ENCODE peak calls at places on chromosomes 6 and 20, in five cellular contexts. L is endodermal cell, S is Panc1, P is left lung, T is sigmoid colon. B is an unnamed sample. For H3K27me3, the result is how much of the 10 kb centered on the place peaks cover.

GRCh38 chr20:49620364-49621240 is 52.7 kb upstream of the PTGIS start:
- DNase-seq in T (no peak), L (no peak), S (no peak), P (no peak), B (peak)

GRCh38 chr6:159106627-159107241 is 61.9 kb upstream of the TAGAP start:
- DNase-seq in S (peak), T (no peak), L (peak), P (no peak), B (no peak)

GRCh38 chr6:159169557-159170332 is 545 bp downstream of the FNDC1 start:
- DNase-seq in S (no peak), P (peak), T (peak), L (peak), B (peak)

GRCh38 chr6:150537481-150537880 is 62.2 kb upstream of the PLEKHG1 start:
- DNase-seq in T (peak), P (no peak), L (no peak), S (no peak), B (no peak)

GRCh38 chr6:67717281-67717680 is 917.8 kb upstream of the ADGRB3 start:
- DNase-seq in S (no peak), L (no peak), P (no peak), T (no peak), B (no peak)

GRCh38 chr20:36908603-36909002 is 32.7 kb downstream of the TLDC2 start:
- DNase-seq in T (no peak), S (no peak), P (no peak), L (no peak), B (no peak)

GRCh38 chr6:158174514-158174913 is 6.4 kb downstream of the GTF2H5 start:
- DNase-seq in S (no peak), P (no peak), T (no peak), L (no peak), B (no peak)

GRCh38 chr6:5302995-5303622 is 41.8 kb downstream of the FARS2 start:
- DNase-seq in S (peak), L (peak), P (peak), T (no peak), B (no peak)

GRCh38 chr20:63969851-63970713 is at the start of gene ZNF512B:
- DNase-seq in T (peak), L (peak), P (peak), S (no peak), B (peak)

GRCh38 chr6:41073968-41074691 is 1.4 kb downstream of the NFYA start:
- DNase-seq in S (no peak), T (no peak), P (no peak), L (no peak), B (no peak)

GRCh38 chr6:121510568-121511177 is 75.2 kb downstream of the GJA1 start:
- DNase-seq in T (no peak), P (no peak), S (peak), L (no peak), B (no peak)

GRCh38 chr6:24520929-24521546 is 26.3 kb downstream of the ALDH5A1 start:
- DNase-seq in P (peak), S (peak), T (no peak), L (peak), B (no peak)

GRCh38 chr6:16437984-16438383 is 199.6 kb downstream of the GMPR start:
- DNase-seq in S (no peak), L (no peak), P (no peak), T (no peak), B (no peak)

GRCh38 chr6:811806-812205 is 118.9 kb upstream of the EXOC2 start:
- DNase-seq in T (no peak), L (no peak), S (no peak), P (no peak), B (no peak)

GRCh38 chr6:28337103-28337520 is 1.2 kb upstream of the ZSCAN31 start:
- DNase-seq in P (no peak), T (no peak), L (no peak), S (no peak), B (no peak)

GRCh38 chr6:41966214-41966920 is 24.8 kb upstream of the CCND3 start:
- DNase-seq in P (no peak), T (peak), L (no peak), S (no peak), B (no peak)

GRCh38 chr6:74598473-74599393 is 607.1 kb downstream of the COL12A1 start:
- DNase-seq in L (no peak), T (no peak), P (no peak), S (peak), B (no peak)

GRCh38 chr6:36598739-36599318 is 4.7 kb downstream of the SRSF3 start:
- DNase-seq in T (peak), L (no peak), S (no peak), P (no peak), B (no peak)

GRCh38 chr20:24314053-24314452 is 155.4 kb upstream of the SYNDIG1 start:
- DNase-seq in L (no peak), S (no peak), P (no peak), T (no peak), B (no peak)

GRCh38 chr6:89527634-89528033 is 94.7 kb downstream of the ANKRD6 start:
- DNase-seq in S (no peak), P (no peak), L (no peak), T (no peak), B (no peak)

GRCh38 chr6:114344216-114344970 is 1.6 kb upstream of the HS3ST5 start:
- DNase-seq in L (no peak), S (no peak), P (no peak), T (no peak), B (no peak)

GRCh38 chr6:154157082-154157481 is 118.0 kb downstream of the OPRM1 start:
- DNase-seq in L (no peak), S (no peak), T (no peak), P (no peak), B (no peak)

GRCh38 chr6:56552212-56553130 is 90.2 kb downstream of the DST start:
- DNase-seq in P (no peak), S (no peak), T (no peak), L (no peak), B (no peak)

GRCh38 chr6:27281105-27281539 is 31.0 kb downstream of the POM121L2 start:
- DNase-seq in T (no peak), L (no peak), S (no peak), P (no peak), B (no peak)

GRCh38 chr6:16168858-16169257 is 40.0 kb downstream of the MYLIP start:
- DNase-seq in S (no peak), P (no peak), L (peak), T (no peak), B (no peak)

GRCh38 chr6:126033696-126034095 is 47.4 kb downstream of the TRMT11 start:
- DNase-seq in P (no peak), T (peak), L (peak), S (no peak), B (no peak)

GRCh38 chr6:162512744-162513143 is 214.8 kb downstream of the PRKN start:
- DNase-seq in S (no peak), T (no peak), P (no peak), L (no peak), B (no peak)

GRCh38 chr20:46940616-46941015 is 46.0 kb downstream of the EYA2 start:
- DNase-seq in S (no peak), P (no peak), L (no peak), T (no peak), B (no peak)

GRCh38 chr6:153790881-153791473 is 248.1 kb upstream of the OPRM1 start:
- DNase-seq in S (no peak), P (no peak), T (no peak), L (peak), B (no peak)

GRCh38 chr20:57785720-57786119 is 75.9 kb upstream of the PMEPA1 start:
- DNase-seq in T (no peak), S (no peak), P (no peak), L (peak), B (no peak)

GRCh38 chr20:57787151-57787968 is 77.5 kb upstream of the PMEPA1 start:
- DNase-seq in L (peak), S (no peak), P (no peak), T (peak), B (no peak)

GRCh38 chr20:57787969-57788781 is 78.4 kb upstream of the PMEPA1 start:
- DNase-seq in P (peak), S (no peak), L (peak), T (no peak), B (no peak)

GRCh38 chr20:57785061-57785460 is 75.2 kb upstream of the PMEPA1 start:
- DNase-seq in S (no peak), L (peak), T (no peak), P (no peak), B (no peak)

GRCh38 chr20:57786304-57786942 is 76.6 kb upstream of the PMEPA1 start:
- DNase-seq in S (no peak), T (no peak), L (peak), P (no peak), B (no peak)
- H3K27me3 ChIP-seq in S (under half), T (under half), L (under half), P (under half), B (under half)

DNA sequence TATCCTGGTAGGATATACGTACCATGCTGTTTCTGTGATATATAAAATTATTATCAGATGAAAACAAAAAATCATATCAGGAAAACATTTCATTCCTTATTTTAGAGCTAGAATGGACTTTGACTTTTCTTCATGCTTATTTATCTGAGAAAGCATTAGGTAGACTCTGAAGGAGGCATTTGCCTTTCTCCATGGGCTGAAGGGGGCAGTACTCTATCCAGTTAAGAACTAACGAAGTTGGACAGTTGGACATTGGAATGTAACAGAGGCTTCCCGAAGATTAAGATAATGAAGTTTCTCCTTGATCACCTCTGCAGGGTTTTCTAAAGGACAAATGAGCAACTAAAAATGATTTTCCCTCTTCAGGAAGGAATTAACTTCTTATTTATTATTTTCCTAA is 234.0 kb downstream of the SAMD5 start:
- DNase-seq in L (no peak), T (no peak), P (no peak), S (no peak), B (no peak)
- TF ChIP-seq CTCF in L (peak), T (no peak), P (no peak), S (peak), B (no peak)

GRCh38 chr6:43277083-43277642 is 20.9 kb upstream of the SLC22A7 start:
- DNase-seq in T (no peak), L (no peak), S (no peak), P (no peak), B (no peak)
- H3K27me3 ChIP-seq in T (under half), L (under half), S (under half), P (under half), B (under half)

GRCh38 chr20:57611605-57612311 is 8.5 kb downstream of the ZBP1 start:
- DNase-seq in T (no peak), S (no peak), L (peak), P (peak), B (peak)

GRCh38 chr20:57609086-57609841 is 11.0 kb downstream of the ZBP1 start:
- DNase-seq in S (no peak), L (no peak), P (peak), T (peak), B (no peak)

GRCh38 chr20:57610261-57610952 is 9.8 kb downstream of the ZBP1 start:
- DNase-seq in T (no peak), L (no peak), P (peak), S (no peak), B (no peak)

GRCh38 chr20:57608516-57608915 is 11.7 kb downstream of the ZBP1 start:
- DNase-seq in S (no peak), P (peak), T (peak), L (no peak), B (no peak)

GRCh38 chr20:57609842-57610167 is 10.4 kb downstream of the ZBP1 start:
- DNase-seq in T (no peak), P (no peak), S (no peak), L (no peak), B (no peak)
- TF ChIP-seq CTCF in T (no peak), P (no peak), S (no peak), L (peak), B (no peak)

DNA sequence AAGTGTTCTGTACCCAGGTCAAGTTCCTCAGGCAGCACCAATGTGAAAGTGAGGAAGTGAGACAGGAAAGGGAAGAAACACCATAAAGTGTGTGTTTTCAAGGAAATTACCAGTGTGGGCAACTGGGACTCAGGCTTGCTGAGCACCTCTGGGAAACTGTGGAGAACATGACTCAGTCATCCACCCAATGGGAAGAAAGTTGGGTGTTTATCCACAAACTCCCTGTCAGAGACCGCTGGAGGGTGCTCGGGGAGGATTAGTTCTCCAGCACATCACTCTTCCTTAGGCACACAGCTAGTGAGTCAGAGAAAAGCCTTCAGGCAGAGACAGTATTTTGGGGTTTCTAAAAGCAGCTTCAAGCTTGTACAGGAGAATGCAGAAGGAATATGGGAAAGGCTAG is 93.6 kb downstream of the PCSK2 start:
- DNase-seq in P (no peak), T (no peak), L (no peak), S (no peak), B (no peak)
- H3K27me3 ChIP-seq in P (under half), T (under half), L (under half), S (under half), B (under half)

B was measured in ovary.